ENCODE peak calls at places on chromosomes 2 and 18, in nine cellular contexts. H, Q, F, V, C, S, I, A and E are unnamed samples.

GRCh38 chr2:28869494-28870145 is 489 bp downstream of the TRMT61B start:
- DNase-seq in H (no peak), Q (peak; percentile 83), F (no peak), V (no peak), C (no peak), S (no peak), I (no peak), A (peak; percentile 28), E (no peak)

GRCh38 chr18:8686556-8686955 is 18.8 kb upstream of the MTCL1 start:
- DNase-seq in H (no peak), Q (no peak), F (no peak), V (no peak), C (no peak), S (no peak), I (no peak), A (no peak), E (no peak)

GRCh38 chr2:12302140-12302539 is 414.6 kb upstream of the TRIB2 start:
- DNase-seq in H (no peak), Q (no peak), F (no peak), V (no peak), C (no peak), S (no peak), I (peak; percentile 6), A (no peak), E (no peak)

GRCh38 chr2:42753188-42753813 is 10.6 kb downstream of the OXER1 start:
- DNase-seq in H (no peak), Q (no peak), F (no peak), V (peak; percentile 32), C (no peak), S (no peak), I (no peak), A (no peak), E (peak; percentile 68)

GRCh38 chr2:240643093-240643810 is 18.0 kb downstream of the GPR35 start:
- DNase-seq in H (no peak), Q (peak; percentile 55), F (no peak), V (peak; percentile 2), C (peak; percentile 8), S (no peak), I (no peak), A (no peak), E (no peak)

GRCh38 chr2:20350753-20351554 is at the start of gene PUM2:
- DNase-seq in H (peak; percentile 97), Q (peak; percentile 98), F (peak; percentile 96), V (peak; percentile 92), C (peak; percentile 96), S (peak; percentile 88), I (peak; percentile 97), A (peak; percentile 94), E (peak; percentile 94)

GRCh38 chr2:239234151-239234825 is 166.5 kb downstream of the HDAC4 start:
- DNase-seq in H (no peak), Q (no peak), F (peak; percentile 53), V (no peak), C (no peak), S (no peak), I (no peak), A (no peak), E (no peak)

GRCh38 chr18:10166164-10166807 is 252.5 kb downstream of the VAPA start:
- DNase-seq in H (no peak), Q (no peak), F (no peak), V (no peak), C (no peak), S (no peak), I (no peak), A (no peak), E (no peak)

GRCh38 chr2:26394694-26395093 is 7.0 kb upstream of the DRC1 start:
- DNase-seq in H (no peak), Q (no peak), F (no peak), V (no peak), C (no peak), S (no peak), I (no peak), A (no peak), E (no peak)

GRCh38 chr2:239791727-239792648 is 233.2 kb downstream of the NDUFA10 start:
- DNase-seq in H (no peak), Q (no peak), F (peak; percentile 56), V (peak; percentile 8), C (no peak), S (no peak), I (no peak), A (no peak), E (no peak)

GRCh38 chr2:148817210-148817708 is 57.8 kb upstream of the KIF5C start:
- DNase-seq in H (no peak), Q (no peak), F (no peak), V (peak; percentile 69), C (no peak), S (no peak), I (no peak), A (no peak), E (no peak)

GRCh38 chr18:26710460-26711096 is 154.9 kb downstream of the AQP4 start:
- DNase-seq in H (no peak), Q (no peak), F (no peak), V (no peak), C (no peak), S (no peak), I (no peak), A (no peak), E (peak; percentile 97)

GRCh38 chr2:62545261-62545660 is 39.3 kb upstream of the TMEM17 start:
- DNase-seq in H (no peak), Q (no peak), F (no peak), V (no peak), C (no peak), S (no peak), I (no peak), A (no peak), E (no peak)

GRCh38 chr2:65746919-65747678 is 314.7 kb upstream of the SPRED2 start:
- DNase-seq in H (no peak), Q (no peak), F (no peak), V (no peak), C (no peak), S (no peak), I (no peak), A (peak; percentile 15), E (no peak)

GRCh38 chr2:241813080-241813805 is 4.2 kb downstream of the NEU4 start:
- DNase-seq in H (no peak), Q (peak; percentile 75), F (no peak), V (no peak), C (no peak), S (no peak), I (no peak), A (peak; percentile 18), E (no peak)

GRCh38 chr18:48983793-48984437 is 33.1 kb upstream of the SMAD7 start:
- DNase-seq in H (no peak), Q (no peak), F (no peak), V (peak; percentile 34), C (peak; percentile 31), S (no peak), I (no peak), A (no peak), E (peak; percentile 47)

DNA sequence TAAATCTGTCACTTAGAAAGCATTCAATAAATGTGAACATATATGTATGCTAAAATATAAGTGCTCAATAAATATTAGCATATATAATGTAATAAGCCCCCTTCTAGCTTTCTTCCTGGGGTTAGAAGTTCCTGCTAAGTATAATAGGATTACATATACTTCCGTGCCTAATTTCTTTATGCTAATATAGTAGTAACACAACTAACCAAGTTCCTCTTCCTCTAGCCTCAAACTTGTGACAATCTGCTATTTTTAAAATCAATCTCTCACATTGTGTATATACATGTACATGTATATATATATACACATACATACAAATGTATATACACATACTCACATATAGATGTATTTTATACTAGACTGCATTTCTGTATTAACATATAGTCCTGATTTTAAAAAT is 32.2 kb downstream of the TLK1 start:
- DNase-seq in H (no peak), Q (no peak), F (no peak), V (no peak), C (no peak), S (no peak), I (no peak), A (no peak), E (no peak)
- H3K4me3 ChIP-seq in H (no peak overlapping the region), Q (no peak overlapping the region), F (no peak overlapping the region), V (no peak overlapping the region), C (no peak overlapping the region), S (no peak overlapping the region), I (no peak overlapping the region), A (no peak overlapping the region), E (no peak overlapping the region)

DNA sequence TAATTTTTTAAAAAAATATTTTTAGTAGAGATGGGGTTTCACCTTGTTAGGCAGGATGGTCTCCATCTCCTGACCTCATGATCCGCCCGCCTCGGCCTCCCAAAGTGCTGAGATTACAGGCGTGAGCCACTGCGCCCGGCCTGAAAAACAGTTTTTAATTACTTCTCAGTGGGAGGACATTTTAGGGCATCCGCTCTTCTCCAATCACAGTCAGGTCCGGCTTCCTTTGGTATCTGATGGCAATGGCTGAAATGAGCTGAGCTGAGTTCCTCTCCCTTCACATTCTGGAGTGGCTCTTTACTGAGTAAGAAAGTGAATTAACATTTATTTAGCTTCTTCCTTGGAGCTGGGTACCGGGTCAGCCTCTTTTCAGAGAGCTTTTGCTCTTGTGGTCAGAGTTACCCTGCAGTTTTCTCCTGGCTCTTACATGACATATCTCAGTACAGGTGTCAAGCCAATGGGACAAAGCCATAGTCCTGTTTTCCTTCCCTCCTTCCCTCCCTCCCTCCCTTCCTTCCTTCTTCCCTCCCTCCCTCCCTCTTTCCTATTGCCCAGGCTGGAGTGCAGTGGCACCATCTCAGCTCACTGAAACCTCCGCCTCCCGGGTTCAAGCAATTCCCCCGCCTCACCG is 1.1 kb upstream of the TTC27 start:
- DNase-seq in H (no peak), Q (no peak), F (no peak), V (no peak), C (no peak), S (no peak), I (no peak), A (no peak), E (no peak)
- H3K4me3 ChIP-seq in H (no peak overlapping the region), Q (no peak overlapping the region), F (peak overlapping the region; percentile 83), V (peak overlapping the region; percentile 78), C (no peak overlapping the region), S (peak overlapping the region; percentile 94), I (peak overlapping the region; percentile 66), A (peak overlapping the region; percentile 91), E (no peak overlapping the region)

DNA sequence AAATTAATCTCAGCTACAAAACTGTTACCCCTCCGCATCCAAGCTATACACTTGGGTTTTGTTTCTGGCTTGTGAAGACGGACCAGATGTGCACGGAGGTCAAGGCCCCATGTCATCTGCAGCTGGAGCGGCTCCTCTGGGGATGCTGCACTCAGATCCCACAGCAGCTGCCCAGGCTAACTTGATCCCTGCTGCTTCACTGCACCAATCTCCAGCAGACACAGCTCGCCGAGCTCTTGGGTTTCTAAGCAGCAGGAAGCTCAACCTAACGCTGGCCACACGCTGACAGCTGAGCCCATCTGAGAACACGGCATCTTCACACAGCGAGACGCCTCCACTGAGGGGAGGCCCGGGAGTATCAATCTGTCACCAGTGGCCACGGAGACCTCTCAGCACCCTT is 67.4 kb downstream of the EMILIN2 start:
- DNase-seq in H (no peak), Q (no peak), F (no peak), V (no peak), C (no peak), S (no peak), I (no peak), A (peak; percentile 31), E (no peak)
- H3K4me3 ChIP-seq in H (no peak overlapping the region), Q (no peak overlapping the region), F (no peak overlapping the region), V (no peak overlapping the region), C (no peak overlapping the region), S (no peak overlapping the region), I (no peak overlapping the region), A (no peak overlapping the region), E (no peak overlapping the region)

DNA sequence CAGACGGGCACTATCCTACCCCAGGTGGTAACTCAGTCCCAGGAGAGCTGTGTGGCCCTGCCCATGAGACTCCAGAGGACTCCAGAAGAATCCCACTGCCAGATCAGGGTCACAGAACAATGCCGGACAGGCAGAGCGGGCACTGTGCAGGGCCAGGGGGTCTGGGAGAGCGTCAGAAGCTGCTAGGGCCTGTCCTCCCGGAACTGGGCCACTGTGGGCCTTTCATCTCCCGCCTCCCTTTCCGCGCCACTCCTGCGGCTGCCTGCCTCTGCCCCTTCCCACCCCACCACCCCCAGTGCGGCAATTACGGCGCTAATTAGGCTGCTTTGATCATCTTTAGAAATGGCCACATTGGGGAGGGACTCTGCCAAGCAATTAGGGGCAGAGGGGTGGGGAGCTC is 607 bp upstream of the PRSS56 start:
- DNase-seq in H (no peak), Q (no peak), F (no peak), V (no peak), C (no peak), S (no peak), I (no peak), A (no peak), E (no peak)
- H3K4me3 ChIP-seq in H (no peak overlapping the region), Q (no peak overlapping the region), F (no peak overlapping the region), V (no peak overlapping the region), C (no peak overlapping the region), S (no peak overlapping the region), I (no peak overlapping the region), A (no peak overlapping the region), E (no peak overlapping the region)